ENCODE peak calls at places on chromosomes 6 and 20, in five cellular contexts. G, L, S, K and W are unnamed samples.

GRCh38 chr20:58684291-58684690 is 8.3 kb upstream of the NPEPL1 start:
- DNase-seq in K (no peak), S (no peak), L (no peak), G (no peak), W (no peak)

GRCh38 chr6:128569737-128570438 is 49.5 kb upstream of the PTPRK start:
- DNase-seq in K (peak), S (no peak), L (peak), G (peak), W (no peak)

GRCh38 chr20:50513169-50514034 is 3.2 kb downstream of the PTPN1 start:
- DNase-seq in S (no peak), K (peak), G (peak), L (no peak), W (no peak)

GRCh38 chr6:14549871-14550270 is 432.3 kb downstream of the CD83 start:
- DNase-seq in G (no peak), S (no peak), L (no peak), K (no peak), W (no peak)

GRCh38 chr6:169839493-169839892 is 88.1 kb downstream of the ERMARD start:
- DNase-seq in K (no peak), L (no peak), G (no peak), S (peak), W (no peak)

GRCh38 chr6:155026366-155027045 is 31.4 kb downstream of the TIAM2 start:
- DNase-seq in S (no peak), L (peak), G (peak), K (peak), W (no peak)

GRCh38 chr20:60048634-60049578 is 90.7 kb downstream of the CDH26 start:
- DNase-seq in L (no peak), S (no peak), G (no peak), K (peak), W (no peak)

GRCh38 chr6:27472182-27472616 is 706 bp downstream of the ZNF184 start:
- DNase-seq in G (no peak), L (no peak), K (peak), S (no peak), W (peak)

GRCh38 chr20:41482647-41483552 is 116.3 kb upstream of the EMILIN3 start:
- DNase-seq in S (no peak), L (peak), K (no peak), G (peak), W (no peak)

GRCh38 chr6:45942953-45943352 is 72.7 kb downstream of the CLIC5 start:
- DNase-seq in S (no peak), G (no peak), L (no peak), K (no peak), W (no peak)

GRCh38 chr6:166441641-166442078 is 58.9 kb upstream of the MPC1 start:
- DNase-seq in G (no peak), S (no peak), L (no peak), K (no peak), W (no peak)

GRCh38 chr6:29651413-29652197 is 5.3 kb upstream of the MOG start:
- DNase-seq in G (no peak), L (no peak), S (no peak), K (peak), W (no peak)

GRCh38 chr6:22157233-22157632 is 139.6 kb downstream of the PRL start:
- DNase-seq in S (no peak), G (no peak), K (no peak), L (no peak), W (no peak)

GRCh38 chr6:41735427-41736206 is at the start of gene TFEB:
- DNase-seq in G (peak), S (no peak), K (peak), L (peak), W (peak)

GRCh38 chr6:53673138-53673801 is 7.7 kb upstream of the KLHL31 start:
- DNase-seq in G (peak), K (peak), L (peak), S (no peak), W (no peak)

GRCh38 chr20:1657556-1658334 is at the start of gene SIRPG:
- DNase-seq in S (no peak), G (no peak), L (no peak), K (no peak), W (no peak)

GRCh38 chr20:51383891-51384510 is 158.5 kb downstream of the NFATC2 start:
- DNase-seq in G (no peak), L (no peak), S (no peak), K (no peak), W (no peak)

GRCh38 chr6:10641494-10641893 is 52.9 kb downstream of the C6orf52 start:
- DNase-seq in S (no peak), G (no peak), L (no peak), K (no peak), W (no peak)

GRCh38 chr6:40791004-40791403 is 203.8 kb upstream of the LRFN2 start:
- DNase-seq in S (no peak), K (no peak), G (no peak), L (no peak), W (no peak)

GRCh38 chr6:167394330-167394729 is 69.4 kb downstream of the TTLL2 start:
- DNase-seq in L (no peak), K (no peak), G (no peak), S (no peak), W (no peak)

GRCh38 chr6:88895911-88896310 is 67.5 kb downstream of the RNGTT start:
- DNase-seq in S (no peak), G (no peak), K (no peak), L (no peak), W (no peak)

DNA sequence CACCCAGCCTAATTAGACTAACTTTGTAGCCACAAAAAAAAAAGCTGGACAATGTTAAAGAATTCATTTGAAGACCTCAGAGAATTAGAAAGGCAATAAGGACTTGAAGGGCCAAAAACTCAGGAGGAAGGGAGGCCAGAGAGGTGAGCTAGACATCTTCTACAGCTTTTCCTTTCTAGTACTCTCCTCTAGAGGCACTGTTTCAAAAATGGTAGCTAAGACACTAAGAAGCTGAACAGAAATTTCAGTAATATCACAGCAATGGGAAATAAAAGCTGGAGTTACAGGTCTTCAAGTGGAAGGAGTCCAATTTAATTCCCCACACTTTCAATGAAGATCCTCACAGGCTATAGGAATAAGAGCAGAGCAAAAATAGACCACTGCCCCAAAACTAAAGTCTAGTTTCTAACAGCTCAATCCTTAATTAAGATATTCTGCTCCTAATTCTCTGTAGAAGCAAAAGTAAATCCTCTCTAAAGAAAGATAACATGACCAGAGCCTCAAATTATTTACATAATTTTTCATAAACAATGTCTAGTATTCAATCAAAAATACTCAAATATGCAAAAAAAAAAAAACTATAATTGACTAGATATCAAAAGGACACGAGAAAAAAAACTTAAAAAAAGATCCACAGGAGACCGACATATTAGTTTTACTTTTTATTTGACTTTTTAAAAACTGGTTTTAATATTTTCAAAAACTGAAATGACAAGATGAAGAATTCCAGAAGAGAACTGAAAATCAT is 63.7 kb downstream of the RNGTT start:
- DNase-seq in S (no peak), G (no peak), K (no peak), L (no peak), W (no peak)
- TF ChIP-seq CTCF in S (no peak), G (no peak), K (peak), L (no peak), W (no peak)

GRCh38 chr6:37702314-37702713 is 4.6 kb upstream of the MDGA1 start:
- DNase-seq in G (no peak), L (no peak), S (no peak), K (no peak), W (no peak)
- TF ChIP-seq CTCF in G (no peak), L (no peak), S (no peak), K (no peak), W (no peak)

DNA sequence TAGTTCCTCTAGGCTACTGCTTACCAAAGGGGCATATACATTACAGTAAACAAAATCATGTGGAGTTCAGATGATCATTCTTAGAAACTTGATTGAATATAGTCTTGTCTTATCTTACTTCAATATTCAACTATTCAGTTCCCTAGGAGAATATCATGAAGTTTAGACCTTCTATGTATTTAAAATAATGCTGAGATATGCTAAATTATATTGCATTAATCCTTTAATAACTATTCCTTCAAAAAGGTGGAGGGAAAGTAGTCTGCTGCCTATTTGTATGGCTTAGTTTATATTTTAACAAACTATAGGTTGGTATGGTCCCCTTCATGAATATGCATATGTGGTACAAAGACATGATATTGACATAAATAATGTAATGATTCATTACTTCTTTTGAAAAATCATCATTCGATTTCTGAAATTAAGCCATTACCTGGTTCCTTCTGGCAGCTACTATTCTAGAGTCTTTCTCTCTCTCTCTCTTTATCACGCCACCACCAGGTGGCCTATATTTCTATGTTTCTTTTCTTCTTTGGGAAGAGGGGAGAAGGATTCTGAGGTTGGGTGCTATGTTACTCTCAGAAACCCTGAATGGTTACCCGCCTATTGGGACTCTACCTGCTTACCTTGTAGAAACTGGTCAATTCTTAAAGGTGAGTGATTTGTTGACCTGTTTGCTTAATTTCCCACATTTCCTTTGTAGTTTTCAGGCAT is 855.8 kb downstream of the HACE1 start:
- DNase-seq in G (no peak), S (no peak), K (no peak), L (no peak), W (no peak)
- TF ChIP-seq CTCF in G (no peak), S (no peak), K (no peak), L (no peak), W (no peak)

GRCh38 chr6:111254779-111255166 is 167.5 kb downstream of the SLC16A10 start:
- DNase-seq in L (no peak), G (no peak), S (no peak), K (no peak), W (no peak)

GRCh38 chr6:111253999-111254778 is 166.9 kb downstream of the SLC16A10 start:
- DNase-seq in G (no peak), S (no peak), L (no peak), K (no peak), W (no peak)

GRCh38 chr6:111259089-111259831 is 172.0 kb downstream of the SLC16A10 start:
- DNase-seq in L (peak), S (peak), K (peak), G (peak), W (peak)

GRCh38 chr6:111258615-111259088 is 171.3 kb downstream of the SLC16A10 start:
- DNase-seq in L (no peak), G (no peak), K (no peak), S (no peak), W (no peak)

DNA sequence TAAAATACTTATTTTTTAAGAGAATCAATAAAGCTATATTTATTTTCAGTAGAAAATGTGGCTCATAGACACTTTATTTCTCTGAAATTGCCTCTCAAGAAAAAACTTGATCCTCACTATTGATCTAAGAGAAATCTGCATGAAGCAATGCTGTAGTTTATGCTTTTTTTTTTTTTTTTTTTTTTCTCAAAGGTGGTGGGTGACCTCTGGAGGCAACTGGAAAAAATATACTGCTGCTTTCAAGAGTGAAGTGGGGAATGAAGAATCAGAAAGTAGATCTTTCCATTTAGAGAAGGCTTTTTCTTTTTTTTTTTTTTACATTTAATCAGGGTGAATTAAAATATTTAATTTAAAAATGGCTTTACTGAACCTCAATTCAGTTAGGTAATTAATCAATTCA is 169.3 kb downstream of the SLC16A10 start:
- DNase-seq in K (no peak), L (no peak), S (no peak), G (no peak), W (no peak)
- TF ChIP-seq CTCF in K (peak), L (no peak), S (no peak), G (no peak), W (no peak)

DNA sequence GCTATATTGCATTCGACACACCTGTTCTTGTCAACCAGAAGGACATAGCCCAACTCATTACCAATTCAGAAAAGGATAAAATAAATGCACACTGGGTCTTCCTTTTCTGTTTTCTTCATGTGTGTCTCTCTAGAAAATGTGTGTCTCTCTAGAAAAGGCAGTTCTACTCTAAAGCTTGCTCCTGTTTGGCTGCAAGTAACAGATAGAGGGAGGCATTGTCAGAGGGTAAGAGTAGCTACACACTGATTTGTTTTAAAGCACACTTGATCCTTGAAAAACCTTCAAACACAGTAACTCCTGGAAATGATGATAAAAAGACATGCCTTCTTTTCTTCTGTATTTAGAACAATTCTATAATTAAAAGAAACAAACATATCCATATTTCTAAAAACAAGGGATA is 21.3 kb downstream of the GRM1 start:
- DNase-seq in G (no peak), K (no peak), S (no peak), L (no peak), W (no peak)
- TF ChIP-seq CTCF in G (no peak), K (no peak), S (no peak), L (no peak), W (no peak)

DNA sequence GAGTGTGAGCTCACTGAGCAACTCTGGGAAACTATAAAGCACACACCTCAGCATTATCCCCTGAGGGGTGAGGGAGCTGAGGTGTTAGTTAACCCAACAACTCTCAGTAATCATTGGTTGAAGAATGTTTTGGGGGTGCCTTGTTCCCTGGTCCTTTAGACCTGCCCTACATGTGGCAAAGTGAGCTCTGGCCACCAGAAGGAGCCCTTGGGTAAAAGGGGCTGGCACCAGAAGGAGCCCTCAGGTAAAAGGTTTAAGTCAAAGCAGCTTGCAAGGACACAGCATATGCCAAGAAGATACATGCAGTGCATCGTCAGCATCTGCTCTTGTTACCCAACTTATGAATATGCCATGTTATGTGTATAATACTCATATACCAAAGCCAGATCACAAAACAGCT is 1081.7 kb downstream of the KIF16B start:
- DNase-seq in L (no peak), K (no peak), S (no peak), G (no peak), W (no peak)
- TF ChIP-seq CTCF in L (peak), K (no peak), S (no peak), G (peak), W (no peak)

GRCh38 chr20:33663161-33664084 is 1.3 kb downstream of the C20orf144 start:
- DNase-seq in K (peak), L (no peak), G (peak), S (no peak), W (peak)
- TF ChIP-seq CTCF in K (no peak), L (no peak), G (no peak), S (no peak), W (no peak)

GRCh38 chr6:100257661-100258395 is 206.9 kb downstream of the SIM1 start:
- DNase-seq in K (no peak), L (peak), S (no peak), G (peak), W (no peak)
- TF ChIP-seq CTCF in K (no peak), L (peak), S (no peak), G (no peak), W (no peak)

GRCh38 chr6:98024359-98024758 is 741.3 kb upstream of the MMS22L start:
- DNase-seq in S (no peak), L (no peak), G (no peak), K (no peak), W (no peak)
- TF ChIP-seq CTCF in S (no peak), L (no peak), G (no peak), K (no peak), W (no peak)

GRCh38 chr20:8454137-8454712 is 322.2 kb downstream of the PLCB1 start:
- DNase-seq in G (peak), S (no peak), K (peak), L (peak), W (no peak)
- TF ChIP-seq CTCF in G (peak), S (no peak), K (no peak), L (peak), W (no peak)